ENCODE peak calls at places on chromosomes 6 and 20, in five cellular contexts. Z, P, T, D and A are unnamed samples.

GRCh38 chr6:16238658-16239089 is 287 bp downstream of the GMPR start:
- DNase-seq in Z (no peak), P (no peak), T (no peak), D (no peak), A (no peak)

GRCh38 chr6:26743157-26743821 is 83.7 kb upstream of the ZNF322 start:
- DNase-seq in Z (peak), P (peak), T (peak), D (peak), A (peak)

GRCh38 chr6:42938987-42939809 is 9.9 kb downstream of the CNPY3 start:
- DNase-seq in Z (no peak), P (no peak), T (no peak), D (no peak), A (no peak)

GRCh38 chr6:49955847-49956246 is 8.1 kb downstream of the DEFB114 start:
- DNase-seq in Z (no peak), P (no peak), T (no peak), D (no peak), A (no peak)

GRCh38 chr20:1125266-1125665 is 6.9 kb downstream of the PSMF1 start:
- DNase-seq in Z (no peak), P (no peak), T (no peak), D (no peak), A (no peak)

GRCh38 chr20:62737971-62738881 is 29.6 kb downstream of the NTSR1 start:
- DNase-seq in Z (no peak), P (no peak), T (no peak), D (no peak), A (no peak)

GRCh38 chr6:70684794-70685493 is 17.3 kb downstream of the SMAP1 start:
- DNase-seq in Z (no peak), P (no peak), T (no peak), D (no peak), A (no peak)

GRCh38 chr6:110650755-110651154 is 164.5 kb downstream of the CDK19 start:
- DNase-seq in Z (no peak), P (no peak), T (no peak), D (peak), A (no peak)

GRCh38 chr6:5084787-5085637 is at the start of gene PPP1R3G:
- DNase-seq in Z (peak), P (peak), T (peak), D (peak), A (peak)

GRCh38 chr6:100904316-100904715 is 23.2 kb upstream of the ASCC3 start:
- DNase-seq in Z (no peak), P (no peak), T (no peak), D (no peak), A (no peak)

GRCh38 chr6:89409461-89410035 is 2.5 kb downstream of the RRAGD start:
- DNase-seq in Z (no peak), P (no peak), T (no peak), D (peak), A (no peak)

GRCh38 chr20:21693322-21693721 is 12.1 kb upstream of the PAX1 start:
- DNase-seq in Z (no peak), P (no peak), T (no peak), D (peak), A (no peak)

GRCh38 chr6:24536466-24536865 is 41.7 kb downstream of the ALDH5A1 start:
- DNase-seq in Z (no peak), P (peak), T (no peak), D (no peak), A (no peak)

GRCh38 chr6:82608777-82609176 is 245.2 kb downstream of the TPBG start:
- DNase-seq in Z (no peak), P (no peak), T (no peak), D (no peak), A (no peak)

GRCh38 chr6:101114703-101115102 is 233.6 kb upstream of the ASCC3 start:
- DNase-seq in Z (peak), P (peak), T (peak), D (peak), A (peak)

GRCh38 chr20:38692436-38693411 is 31.6 kb upstream of the SLC32A1 start:
- DNase-seq in Z (peak), P (peak), T (peak), D (peak), A (peak)

GRCh38 chr6:137767931-137768690 is 98.9 kb upstream of the TNFAIP3 start:
- DNase-seq in Z (peak), P (peak), T (peak), D (no peak), A (peak)

GRCh38 chr6:72976389-72976900 is 248.9 kb downstream of the KHDC1L start:
- DNase-seq in Z (no peak), P (no peak), T (no peak), D (no peak), A (no peak)

GRCh38 chr20:52150440-52151258 is 40.9 kb downstream of the ZFP64 start:
- DNase-seq in Z (peak), P (peak), T (peak), D (peak), A (peak)

GRCh38 chr20:62599216-62600110 is 42.8 kb upstream of the SLCO4A1 start:
- DNase-seq in Z (no peak), P (no peak), T (no peak), D (no peak), A (no peak)

GRCh38 chr6:35594503-35595186 is 81.9 kb upstream of the TULP1 start:
- DNase-seq in Z (no peak), P (no peak), T (no peak), D (no peak), A (no peak)

GRCh38 chr20:47272893-47273590 is 83.5 kb downstream of the ZMYND8 start:
- DNase-seq in Z (peak), P (peak), T (peak), D (peak), A (peak)

GRCh38 chr6:133190912-133191311 is 50.2 kb upstream of the EYA4 start:
- DNase-seq in Z (no peak), P (no peak), T (no peak), D (no peak), A (no peak)

GRCh38 chr6:29200767-29201662 is 30.3 kb downstream of the OR2J2 start:
- DNase-seq in Z (no peak), P (no peak), T (no peak), D (no peak), A (no peak)

GRCh38 chr6:160765412-160765811 is 63.4 kb downstream of the PLG start:
- DNase-seq in Z (no peak), P (no peak), T (no peak), D (no peak), A (no peak)

GRCh38 chr20:53883098-53883762 is 187.2 kb downstream of the BCAS1 start:
- DNase-seq in Z (no peak), P (no peak), T (peak), D (no peak), A (no peak)

GRCh38 chr6:24245275-24245674 is 112.6 kb downstream of the DCDC2 start:
- DNase-seq in Z (no peak), P (no peak), T (no peak), D (no peak), A (no peak)

GRCh38 chr20:21702553-21703467 is 2.7 kb upstream of the PAX1 start:
- DNase-seq in Z (peak), P (peak), T (no peak), D (peak), A (peak)

GRCh38 chr6:168049681-168050224 is 29.3 kb downstream of the FRMD1 start:
- DNase-seq in Z (no peak), P (no peak), T (no peak), D (no peak), A (no peak)

GRCh38 chr6:153727910-153728309 is 311.1 kb upstream of the OPRM1 start:
- DNase-seq in Z (peak), P (peak), T (no peak), D (no peak), A (no peak)

GRCh38 chr6:170020041-170020583 is 268.7 kb downstream of the ERMARD start:
- DNase-seq in Z (no peak), P (no peak), T (no peak), D (no peak), A (no peak)

GRCh38 chr6:170268216-170269129 is 22.4 kb downstream of the DLL1 start:
- DNase-seq in Z (no peak), P (no peak), T (no peak), D (no peak), A (no peak)

GRCh38 chr20:47236639-47236900 is 119.9 kb downstream of the ZMYND8 start:
- DNase-seq in Z (no peak), P (no peak), T (no peak), D (no peak), A (no peak)

GRCh38 chr6:158474961-158475343 is 84.9 kb upstream of the TMEM181 start:
- DNase-seq in Z (peak), P (peak), T (peak), D (no peak), A (no peak)

GRCh38 chr6:47737406-47737805 is 39.0 kb downstream of the ADGRF4 start:
- DNase-seq in Z (no peak), P (no peak), T (no peak), D (no peak), A (no peak)

DNA sequence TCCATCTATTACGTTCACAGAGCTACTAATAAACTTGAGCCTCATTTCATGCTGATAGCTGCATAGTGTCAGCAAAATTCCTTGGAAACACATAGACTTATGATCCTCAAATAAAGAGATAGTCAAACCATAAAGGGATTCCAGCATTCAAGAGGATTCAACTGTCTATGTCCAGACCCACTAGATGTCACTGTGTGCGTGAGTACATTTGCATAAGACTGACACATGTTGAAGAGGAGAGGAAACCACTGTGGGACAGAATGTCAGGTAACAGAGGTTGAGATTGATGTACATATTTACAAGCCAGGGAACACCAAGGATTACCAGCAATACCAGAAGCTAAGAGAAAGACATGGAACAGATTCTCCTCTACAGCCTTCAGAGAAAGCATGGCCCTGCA is 266.5 kb downstream of the COL12A1 start:
- DNase-seq in Z (no peak), P (peak), T (no peak), D (no peak), A (no peak)
- TF ChIP-seq CTCF in Z (no peak), P (peak), T (no peak), D (no peak), A (no peak)

DNA sequence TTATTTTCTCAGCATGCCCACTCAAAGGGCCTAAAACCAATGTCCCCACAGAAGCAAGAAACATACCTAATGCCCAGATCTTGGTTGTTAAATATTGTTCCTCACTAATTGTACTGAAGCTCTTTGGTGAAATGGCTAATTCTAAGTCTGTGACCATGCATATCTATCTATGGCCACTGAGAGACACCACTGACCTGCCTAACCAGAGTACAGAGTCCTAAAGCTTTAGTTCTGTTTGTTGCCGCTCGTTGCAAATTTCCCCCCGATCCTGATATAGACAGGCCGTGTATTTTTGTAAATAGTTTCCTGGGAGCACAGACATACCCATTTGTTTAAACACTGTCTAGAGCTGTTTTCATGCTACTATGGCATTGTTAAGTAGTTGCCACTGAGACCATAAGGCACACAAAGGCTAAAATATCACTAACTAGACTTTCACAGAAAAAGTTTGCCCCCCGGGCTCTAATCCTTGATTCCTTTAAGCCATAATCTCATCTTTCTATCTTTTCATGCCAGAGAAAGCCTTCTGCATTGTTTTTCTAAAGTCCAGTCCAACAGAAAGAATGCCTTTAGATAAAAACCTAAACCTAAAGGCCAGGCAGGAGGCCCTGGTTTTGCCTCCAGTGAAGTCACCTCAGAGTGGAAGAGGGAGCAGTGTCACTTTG is 48.7 kb downstream of the DNAAF9 start:
- DNase-seq in Z (no peak), P (no peak), T (no peak), D (no peak), A (no peak)
- TF ChIP-seq CTCF in Z (no peak), P (no peak), T (no peak), D (no peak), A (no peak)

DNA sequence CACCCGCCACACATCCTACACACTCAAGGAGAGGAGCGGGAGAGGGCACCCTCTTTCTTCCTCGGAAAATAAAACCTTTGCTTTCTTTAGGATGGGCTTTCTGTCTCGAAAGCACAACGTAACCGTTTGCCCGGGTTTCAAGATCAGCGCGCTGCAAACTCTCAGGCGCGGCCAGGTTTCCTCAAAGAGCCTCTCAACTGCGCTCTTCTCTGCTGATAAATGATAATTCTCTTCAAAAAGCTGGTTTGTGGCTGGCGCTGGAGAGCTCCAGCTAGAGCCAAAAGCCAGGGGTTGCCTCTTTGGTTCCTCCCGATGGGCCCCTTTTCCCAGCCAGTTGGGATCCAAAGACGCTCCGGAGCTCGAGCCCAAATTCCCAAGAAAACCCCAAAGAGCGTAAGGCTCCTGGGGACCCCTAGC is 460 bp upstream of the PLCB1 start:
- DNase-seq in Z (peak), P (peak), T (peak), D (peak), A (no peak)
- TF ChIP-seq CTCF in Z (no peak), P (no peak), T (no peak), D (no peak), A (no peak)

DNA sequence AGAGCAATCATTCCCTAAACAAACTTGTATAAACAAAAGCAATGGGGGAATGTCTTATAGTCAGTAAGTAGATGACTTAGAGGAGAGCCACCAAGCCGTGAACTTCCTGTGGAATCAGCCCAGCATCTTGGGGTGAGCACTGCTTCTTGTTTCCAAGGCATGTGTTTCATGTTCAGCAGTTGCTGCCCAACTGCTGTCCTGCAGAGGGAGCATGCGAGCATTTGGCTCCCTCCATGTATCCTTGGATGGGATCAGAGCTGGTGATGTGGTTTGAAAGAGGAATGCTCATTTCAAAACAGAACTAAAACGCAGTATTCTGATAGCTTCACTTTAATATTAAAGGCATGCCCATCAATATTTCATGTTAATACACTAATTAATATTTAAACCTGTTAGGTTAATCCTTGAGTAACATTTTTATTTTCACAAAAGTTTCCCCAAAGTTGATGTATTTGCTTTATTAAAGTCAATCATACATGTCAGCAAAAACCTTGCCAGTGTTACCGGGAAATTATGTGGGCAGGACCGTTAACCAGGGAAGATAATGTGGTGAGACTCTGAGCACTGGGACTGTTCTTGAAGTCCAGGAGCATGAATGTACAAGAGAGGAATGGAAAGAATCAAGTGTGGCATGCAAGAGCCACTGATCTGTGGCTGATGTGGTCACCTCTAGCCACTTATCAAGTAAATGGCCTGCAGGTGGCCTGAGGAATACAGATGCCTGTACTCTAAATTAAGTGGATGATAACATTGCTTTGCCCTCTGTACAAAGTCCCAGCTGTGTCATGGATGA is 172.2 kb upstream of the GGTLC1 start:
- DNase-seq in Z (peak), P (peak), T (peak), D (peak), A (no peak)
- TF ChIP-seq CTCF in Z (peak), P (peak), T (peak), D (peak), A (peak)

DNA sequence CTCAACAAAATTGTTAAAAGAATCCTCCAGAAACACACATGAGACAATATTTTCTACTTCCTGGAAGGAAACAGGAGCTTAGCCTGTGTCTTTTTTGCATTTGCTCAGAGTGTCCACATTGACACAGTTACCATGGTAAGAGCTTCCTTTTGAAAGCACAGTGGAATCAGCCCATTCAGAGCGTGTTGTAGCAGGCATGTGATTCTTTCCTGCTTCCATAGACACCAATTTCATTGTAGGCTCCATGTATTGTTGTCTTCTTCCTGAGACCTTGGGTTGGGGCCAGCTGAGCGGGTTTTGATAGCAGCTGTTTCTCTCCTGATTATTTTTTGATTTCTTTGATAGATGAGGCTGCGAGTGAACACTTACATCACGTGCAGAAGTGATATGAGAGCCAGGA is 44.9 kb upstream of the PXDC1 start:
- DNase-seq in Z (peak), P (no peak), T (no peak), D (no peak), A (no peak)
- TF ChIP-seq CTCF in Z (no peak), P (no peak), T (no peak), D (no peak), A (no peak)

DNA sequence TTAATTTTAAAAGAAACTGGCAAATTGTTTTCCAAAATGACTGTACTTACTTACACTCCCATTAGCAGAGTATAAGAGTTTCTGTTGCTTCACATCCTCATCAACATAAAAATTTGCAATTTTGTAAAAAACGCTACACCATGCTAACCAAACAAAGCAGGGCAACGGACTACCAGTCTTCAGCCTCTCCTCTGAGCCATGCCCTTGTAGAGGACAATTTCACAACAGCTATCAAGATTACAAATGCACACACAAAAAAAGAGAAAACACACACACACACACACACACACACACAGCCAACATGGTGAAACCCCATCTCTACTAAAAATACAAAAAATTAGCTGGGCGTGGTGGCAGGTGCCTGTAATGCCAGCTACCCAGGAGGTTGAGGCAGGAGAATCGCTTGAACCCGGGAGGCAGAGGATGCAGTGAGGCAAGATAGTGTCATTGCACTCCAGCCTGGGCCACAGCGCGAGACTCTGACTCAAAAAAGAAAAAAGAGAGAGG is 4.1 kb upstream of the ADISSP start:
- DNase-seq in Z (no peak), P (no peak), T (no peak), D (no peak), A (no peak)
- TF ChIP-seq CTCF in Z (no peak), P (no peak), T (no peak), D (no peak), A (no peak)

DNA sequence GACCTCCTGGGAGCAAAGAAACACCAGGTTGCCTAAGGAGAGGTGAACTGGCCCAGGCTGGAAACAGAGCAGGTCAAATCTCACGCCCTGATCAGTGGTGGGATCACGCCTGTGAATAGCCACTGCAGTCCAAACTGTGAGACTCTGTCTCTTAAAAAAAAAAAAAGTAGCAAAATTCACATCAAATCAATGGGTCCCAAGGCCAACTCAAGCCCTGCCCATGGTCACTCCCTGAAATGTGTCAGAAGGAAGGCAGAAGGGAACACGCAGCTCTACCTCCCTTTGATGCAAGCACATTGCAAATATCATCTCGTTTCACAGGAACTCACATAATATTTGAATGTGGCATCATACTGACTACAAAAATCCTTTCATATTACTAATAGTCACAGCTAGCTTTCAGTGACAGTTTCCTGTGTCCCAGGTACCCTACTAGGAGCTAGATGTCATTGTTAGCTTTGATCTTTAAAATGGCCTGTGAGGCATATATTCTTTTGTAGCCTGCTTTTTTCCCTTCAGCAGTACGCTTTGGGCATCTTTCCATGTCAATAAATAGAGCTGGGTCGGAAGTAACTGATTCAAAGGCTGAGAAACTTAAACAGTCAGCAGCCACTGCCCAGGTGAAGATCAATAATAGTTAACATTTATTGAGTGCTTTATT is 14.4 kb upstream of the TTPAL start:
- DNase-seq in Z (no peak), P (no peak), T (no peak), D (no peak), A (no peak)
- TF ChIP-seq CTCF in Z (no peak), P (no peak), T (peak), D (no peak), A (no peak)

GRCh38 chr20:36231331-36231730 is 4.9 kb upstream of the AAR2 start:
- DNase-seq in Z (no peak), P (no peak), T (no peak), D (no peak), A (no peak)
- TF ChIP-seq CTCF in Z (no peak), P (no peak), T (no peak), D (no peak), A (no peak)

GRCh38 chr6:80094017-80094416 is 12.5 kb upstream of the BCKDHB start:
- DNase-seq in Z (peak), P (peak), T (peak), D (peak), A (peak)

GRCh38 chr6:80091506-80091905 is 15.0 kb upstream of the BCKDHB start:
- DNase-seq in Z (no peak), P (no peak), T (no peak), D (no peak), A (no peak)

GRCh38 chr6:80088637-80089036 is 17.8 kb upstream of the BCKDHB start:
- DNase-seq in Z (no peak), P (no peak), T (no peak), D (no peak), A (no peak)
- TF ChIP-seq CTCF in Z (no peak), P (no peak), T (no peak), D (no peak), A (no peak)